ENCODE peak calls at places on chromosomes 6 and 20, in nine cellular contexts. X, I, L, W, R, U, G, N and E are unnamed samples.

GRCh38 chr6:47479156-47479541 is 1.6 kb downstream of the CD2AP start:
- DNase-seq in X (no peak), I (peak; percentile 17), L (no peak), W (no peak), R (no peak), U (no peak), G (no peak), N (no peak), E (no peak)

GRCh38 chr6:122758927-122759334 is 20.6 kb upstream of the FABP7 start:
- DNase-seq in X (no peak), I (no peak), L (no peak), W (no peak), R (no peak), U (no peak), G (no peak), N (no peak), E (no peak)

GRCh38 chr6:25485820-25486559 is 166.0 kb upstream of the SCGN start:
- DNase-seq in X (peak; percentile 18), I (no peak), L (peak; percentile 37), W (peak; percentile 32), R (no peak), U (no peak), G (peak; percentile 84), N (no peak), E (peak; percentile 39)

GRCh38 chr6:1412908-1413307 is 23.5 kb downstream of the FOXF2 start:
- DNase-seq in X (no peak), I (no peak), L (no peak), W (no peak), R (no peak), U (no peak), G (no peak), N (no peak), E (no peak)

GRCh38 chr6:146103416-146104072 is 74.7 kb downstream of the GRM1 start:
- DNase-seq in X (no peak), I (no peak), L (no peak), W (no peak), R (no peak), U (no peak), G (no peak), N (no peak), E (no peak)

GRCh38 chr6:4961322-4962168 is 42.3 kb downstream of the RPP40 start:
- DNase-seq in X (no peak), I (peak; percentile 65), L (no peak), W (no peak), R (no peak), U (no peak), G (peak; percentile 20), N (no peak), E (no peak)

GRCh38 chr6:130882370-130882769 is 55.2 kb downstream of the SMLR1 start:
- DNase-seq in X (no peak), I (no peak), L (no peak), W (no peak), R (no peak), U (no peak), G (no peak), N (no peak), E (no peak)

GRCh38 chr20:51525241-51526104 is 17.0 kb downstream of the NFATC2 start:
- DNase-seq in X (peak; percentile 56), I (no peak), L (no peak), W (no peak), R (no peak), U (peak; percentile 83), G (no peak), N (no peak), E (peak; percentile 58)

GRCh38 chr6:144840619-144841018 is 555.5 kb downstream of the UTRN start:
- DNase-seq in X (no peak), I (no peak), L (no peak), W (no peak), R (no peak), U (no peak), G (no peak), N (no peak), E (no peak)

GRCh38 chr6:11354019-11354418 is 121.6 kb upstream of the NEDD9 start:
- DNase-seq in X (no peak), I (peak; percentile 58), L (no peak), W (no peak), R (no peak), U (no peak), G (peak; percentile 79), N (no peak), E (no peak)

GRCh38 chr6:125299257-125299656 is 2.5 kb downstream of the HDDC2 start:
- DNase-seq in X (no peak), I (no peak), L (no peak), W (no peak), R (no peak), U (no peak), G (no peak), N (no peak), E (no peak)

GRCh38 chr6:125302840-125303511 is 1.2 kb upstream of the HDDC2 start:
- DNase-seq in X (peak; percentile 37), I (peak; percentile 37), L (no peak), W (no peak), R (no peak), U (no peak), G (no peak), N (no peak), E (no peak)

GRCh38 chr6:125303512-125303854 is 1.7 kb upstream of the HDDC2 start:
- DNase-seq in X (no peak), I (no peak), L (no peak), W (no peak), R (no peak), U (no peak), G (no peak), N (no peak), E (no peak)

GRCh38 chr6:125300992-125301434 is 754 bp downstream of the HDDC2 start:
- DNase-seq in X (no peak), I (peak; percentile 51), L (no peak), W (no peak), R (no peak), U (no peak), G (no peak), N (no peak), E (peak; percentile 18)

GRCh38 chr6:125301435-125302391 is at the start of gene HDDC2:
- DNase-seq in X (peak; percentile 83), I (peak; percentile 73), L (peak; percentile 78), W (peak; percentile 72), R (peak; percentile 63), U (peak; percentile 94), G (peak; percentile 81), N (peak; percentile 28), E (peak; percentile 67)
- TF ChIP-seq POLR2A in X (peak; percentile 93), I (peak; percentile 55), L (no peak), W (peak; percentile 22), R (no peak), U (no peak), G (peak; percentile 46), N (peak; percentile 89), E (peak; percentile 73)

GRCh38 chr6:166527849-166528248 is 58.6 kb downstream of the RAMACL start:
- DNase-seq in X (no peak), I (no peak), L (no peak), W (no peak), R (no peak), U (no peak), G (no peak), N (no peak), E (no peak)

GRCh38 chr6:166523782-166524569 is 62.5 kb downstream of the RAMACL start:
- DNase-seq in X (no peak), I (no peak), L (no peak), W (no peak), R (no peak), U (no peak), G (no peak), N (no peak), E (peak; percentile 23)

GRCh38 chr6:166526937-166527336 is 59.5 kb downstream of the RAMACL start:
- DNase-seq in X (no peak), I (no peak), L (no peak), W (peak; percentile 67), R (no peak), U (no peak), G (no peak), N (no peak), E (no peak)

GRCh38 chr6:166529571-166529970 is 56.9 kb downstream of the RAMACL start:
- DNase-seq in X (no peak), I (peak; percentile 74), L (no peak), W (no peak), R (no peak), U (no peak), G (no peak), N (no peak), E (no peak)

DNA sequence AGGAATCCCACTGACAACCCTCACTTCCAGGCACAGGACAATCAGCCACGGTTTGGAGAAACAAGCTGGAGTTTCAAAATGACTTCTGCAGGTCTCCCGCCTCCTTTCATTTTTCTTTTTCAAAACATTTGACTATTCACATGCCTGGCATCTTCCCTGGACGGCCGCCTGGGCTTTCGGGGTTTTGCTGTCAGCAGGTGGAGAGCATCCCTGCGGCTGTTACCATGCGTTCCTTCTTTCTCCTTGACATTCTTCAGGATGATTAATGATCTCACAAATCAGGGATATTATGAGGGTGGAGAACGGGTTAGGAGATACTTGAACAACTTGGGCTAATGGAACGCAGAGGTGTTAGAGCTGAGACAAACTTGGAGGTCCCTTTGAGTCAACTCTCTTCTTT is 60.9 kb downstream of the RAMACL start:
- DNase-seq in X (no peak), I (no peak), L (no peak), W (no peak), R (no peak), U (no peak), G (no peak), N (no peak), E (no peak)
- H3K36me3 ChIP-seq in X (no peaks in the 10 kb centered on the region), I (peaks cover 39% of the 10 kb centered on the region), L (peaks cover 44% of the 10 kb centered on the region), W (no peaks in the 10 kb centered on the region), R (no peaks in the 10 kb centered on the region), U (peaks cover 4% of the 10 kb centered on the region), G (no peaks in the 10 kb centered on the region), N (no peaks in the 10 kb centered on the region), E (peaks cover 9% of the 10 kb centered on the region)

GRCh38 chr20:63701329-63702035 is 5.0 kb downstream of the TNFRSF6B start:
- DNase-seq in X (peak; percentile 17), I (no peak), L (no peak), W (no peak), R (peak; percentile 40), U (peak; percentile 72), G (no peak), N (no peak), E (no peak)

GRCh38 chr20:63703471-63703975 is 4.3 kb downstream of the ARFRP1 start:
- DNase-seq in X (peak; percentile 9), I (no peak), L (no peak), W (no peak), R (no peak), U (peak; percentile 75), G (peak; percentile 53), N (no peak), E (no peak)

GRCh38 chr20:63702751-63703470 is 4.9 kb downstream of the ARFRP1 start:
- DNase-seq in X (peak; percentile 3), I (no peak), L (no peak), W (no peak), R (no peak), U (no peak), G (peak; percentile 51), N (no peak), E (no peak)

GRCh38 chr20:63701051-63701328 is 4.5 kb downstream of the TNFRSF6B start:
- DNase-seq in X (no peak), I (no peak), L (no peak), W (no peak), R (peak; percentile 35), U (peak; percentile 56), G (no peak), N (no peak), E (no peak)

GRCh38 chr20:63702036-63702665 is 5.6 kb downstream of the ARFRP1 start:
- DNase-seq in X (peak; percentile 2), I (no peak), L (no peak), W (no peak), R (no peak), U (peak; percentile 56), G (peak; percentile 79), N (no peak), E (no peak)
- TF ChIP-seq POLR2A in X (no peak), I (no peak), L (no peak), W (no peak), R (no peak), U (no peak), G (no peak), N (no peak), E (no peak)

GRCh38 chr6:7669742-7670141 is 56.2 kb upstream of the BMP6 start:
- DNase-seq in X (no peak), I (no peak), L (no peak), W (no peak), R (no peak), U (no peak), G (no peak), N (no peak), E (no peak)
- H3K36me3 ChIP-seq in X (no peaks in the 10 kb centered on the region), I (no peaks in the 10 kb centered on the region), L (no peaks in the 10 kb centered on the region), W (no peaks in the 10 kb centered on the region), R (no peaks in the 10 kb centered on the region), U (no peaks in the 10 kb centered on the region), G (no peaks in the 10 kb centered on the region), N (no peaks in the 10 kb centered on the region), E (no peaks in the 10 kb centered on the region)